ENCODE peak calls at places on chromosome 19, in ten cellular contexts. W is fibroblast of lung, N is mesendoderm, V is mammary epithelial cell, A is trophoblast cell, S is endothelial cell of umbilical vein, H is K562, Q is PC-3, B is HepG2, L is neural progenitor cell. K is an unnamed sample.

GRCh38 chr19:47707135-47707925 is 5.9 kb upstream of the EHD2 start:
- DNase-seq in W (peak; percentile 62), N (peak; percentile 87), V (peak; percentile 68), A (peak; percentile 94), S (peak; percentile 68), H (peak; percentile 74), Q (peak; percentile 88), B (peak; percentile 71), L (peak; percentile 88), K (peak; percentile 78)

GRCh38 chr19:46448601-46449000 is 19.9 kb upstream of the PNMA8C start:
- DNase-seq in W (no peak), N (no peak), V (no peak), A (no peak), S (no peak), H (no peak), Q (no peak), B (no peak), L (no peak), K (no peak)

GRCh38 chr19:10520652-10521318 is 3.5 kb upstream of the S1PR5 start:
- DNase-seq in W (no peak), N (no peak), V (peak; percentile 69), A (no peak), S (no peak), H (no peak), Q (peak; percentile 57), B (no peak), L (no peak), K (no peak)

GRCh38 chr19:45368737-45369340 is 1.5 kb downstream of the ERCC2 start:
- DNase-seq in W (no peak), N (peak; percentile 67), V (no peak), A (peak; percentile 5), S (no peak), H (peak; percentile 19), Q (peak; percentile 24), B (no peak), L (peak; percentile 26), K (no peak)

GRCh38 chr19:15464394-15465385 is at the start of gene RASAL3:
- DNase-seq in W (no peak), N (no peak), V (no peak), A (no peak), S (no peak), H (no peak), Q (no peak), B (no peak), L (no peak), K (peak; percentile 86)

GRCh38 chr19:2282062-2282861 is at the start of gene PEAK3:
- DNase-seq in W (peak; percentile 57), N (peak; percentile 81), V (no peak), A (peak; percentile 46), S (peak; percentile 12), H (peak; percentile 56), Q (no peak), B (no peak), L (peak; percentile 62), K (no peak)

GRCh38 chr19:1445185-1445931 is 4.6 kb upstream of the APC2 start:
- DNase-seq in W (no peak), N (peak; percentile 65), V (peak; percentile 49), A (peak; percentile 80), S (peak; percentile 52), H (peak; percentile 82), Q (peak; percentile 74), B (peak; percentile 37), L (peak; percentile 82), K (peak; percentile 80)

GRCh38 chr19:918481-919156 is 1.5 kb downstream of the KISS1R start:
- DNase-seq in W (no peak), N (no peak), V (no peak), A (no peak), S (no peak), H (no peak), Q (peak; percentile 19), B (no peak), L (peak; percentile 39), K (no peak)

GRCh38 chr19:34260771-34261173 is 6.4 kb downstream of the GARRE1 start:
- DNase-seq in W (peak; percentile 74), N (peak; percentile 62), V (no peak), A (peak; percentile 32), S (peak; percentile 30), H (no peak), Q (no peak), B (no peak), L (peak; percentile 36), K (no peak)

GRCh38 chr19:12995596-12996541 is 594 bp downstream of the NFIX start:
- DNase-seq in W (no peak), N (no peak), V (peak; percentile 47), A (no peak), S (peak; percentile 31), H (peak; percentile 92), Q (no peak), B (no peak), L (no peak), K (no peak)

GRCh38 chr19:43311706-43312105 is 41.8 kb upstream of the CD177 start:
- DNase-seq in W (no peak), N (no peak), V (no peak), A (peak; percentile 52), S (no peak), H (no peak), Q (no peak), B (no peak), L (no peak), K (no peak)

GRCh38 chr19:18340237-18340989 is at the start of gene PGPEP1:
- DNase-seq in W (peak; percentile 55), N (peak; percentile 80), V (no peak), A (peak; percentile 70), S (peak; percentile 65), H (peak; percentile 96), Q (peak; percentile 67), B (no peak), L (peak; percentile 89), K (peak; percentile 50)
- H3K9ac ChIP-seq in W (peak within 1 kb of the TSS; percentile 63), N (peak within 1 kb of the TSS; percentile 66), V (no peak within 1 kb of the TSS), A (peak within 1 kb of the TSS; percentile 4), S (peak within 1 kb of the TSS; percentile 0), H (peak within 1 kb of the TSS; percentile 91), Q (peak within 1 kb of the TSS; percentile 47), B (peak within 1 kb of the TSS; percentile 90), L (no peak within 1 kb of the TSS), K (peak within 1 kb of the TSS; percentile 47)

DNA sequence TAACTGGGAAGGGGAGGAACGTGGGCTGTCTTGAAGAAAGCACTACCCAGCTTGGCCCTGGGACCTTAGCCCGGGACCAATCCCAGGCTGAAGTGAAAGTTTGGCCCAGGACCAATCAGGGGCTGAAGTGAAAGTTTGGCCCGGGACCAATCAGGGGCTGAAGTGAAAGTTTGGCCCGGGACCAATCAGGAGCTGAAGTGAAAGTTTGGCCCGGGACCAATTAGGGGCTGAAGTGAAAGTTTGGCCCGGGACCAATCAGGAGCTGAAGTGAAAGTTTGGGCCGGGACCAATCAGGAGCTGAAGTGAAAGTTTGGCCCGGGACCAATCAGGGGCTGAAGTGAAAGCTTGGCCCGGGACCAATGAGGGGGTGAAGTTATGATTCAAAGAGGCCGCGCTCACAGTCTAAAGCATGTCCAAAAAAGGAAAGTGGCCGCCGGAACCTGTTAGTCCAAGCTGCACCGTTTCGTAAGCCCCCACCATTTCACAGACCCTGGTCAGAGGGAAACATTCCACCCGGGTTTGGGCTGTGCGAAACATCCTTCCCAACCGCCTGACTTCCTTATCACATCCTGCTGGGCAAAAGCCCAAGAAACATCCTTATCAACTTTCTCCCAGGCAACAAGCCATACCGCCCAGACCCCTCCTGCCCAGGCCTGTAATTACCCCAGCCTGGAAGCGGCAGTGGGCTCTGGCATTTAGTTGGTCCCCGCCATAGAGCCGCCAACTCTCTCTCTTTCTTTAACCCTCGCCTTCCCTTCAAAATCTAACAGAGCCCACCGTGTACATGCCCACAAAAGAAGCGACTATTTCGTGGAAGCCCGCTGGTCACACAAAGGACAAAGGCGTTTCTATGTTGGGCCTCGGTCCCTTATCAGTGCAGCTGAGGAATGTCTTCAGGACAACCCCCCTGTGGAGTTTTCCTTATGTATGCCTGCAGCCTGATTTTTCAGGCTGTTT is 1.1 kb downstream of the ZNF850 start:
- DNase-seq in W (peak; percentile 94), N (peak; percentile 95), V (peak; percentile 67), A (peak; percentile 93), S (peak; percentile 94), H (peak; percentile 53), Q (peak; percentile 11), B (peak; percentile 85), L (peak; percentile 71), K (peak; percentile 78)
- H3K9ac ChIP-seq in W (peak overlapping the region; percentile 42), N (peak overlapping the region; percentile 96), V (no peak overlapping the region), A (peak overlapping the region; percentile 80), S (peak overlapping the region; percentile 45), H (peak overlapping the region; percentile 97), Q (peak overlapping the region; percentile 74), B (peak overlapping the region; percentile 75), L (peak overlapping the region; percentile 87), K (peak overlapping the region; percentile 68)

GRCh38 chr19:36456831-36457230 is 32.5 kb downstream of the ZNF566 start:
- DNase-seq in W (no peak), N (no peak), V (no peak), A (no peak), S (no peak), H (no peak), Q (no peak), B (no peak), L (no peak), K (no peak)

DNA sequence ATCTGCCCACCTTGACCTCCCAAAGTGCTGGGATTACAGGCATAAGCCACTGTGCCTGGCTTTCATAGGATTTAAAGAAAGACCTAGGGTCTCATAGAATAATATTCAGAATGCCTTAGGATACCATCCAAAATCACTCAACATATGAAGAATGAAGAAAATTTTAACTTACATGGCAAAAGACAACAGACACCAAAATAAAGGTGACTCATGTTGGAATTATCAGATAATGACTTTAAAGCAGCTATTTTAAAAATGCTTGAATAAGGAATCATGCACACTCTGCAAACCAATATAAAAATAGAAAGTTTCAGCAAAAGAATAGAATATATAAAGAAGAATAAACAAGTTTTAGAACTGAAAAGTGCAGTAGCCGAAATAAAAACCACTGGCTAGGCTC is 29.3 kb downstream of the ZNF566 start:
- DNase-seq in W (peak; percentile 67), N (no peak), V (no peak), A (peak; percentile 54), S (no peak), H (no peak), Q (no peak), B (no peak), L (no peak), K (no peak)
- H3K9ac ChIP-seq in W (no peak overlapping the region), N (no peak overlapping the region), V (no peak overlapping the region), A (no peak overlapping the region), S (no peak overlapping the region), H (no peak overlapping the region), Q (no peak overlapping the region), B (no peak overlapping the region), L (no peak overlapping the region), K (no peak overlapping the region)

GRCh38 chr19:50205681-50206138 is 2.3 kb downstream of the MYH14 start:
- DNase-seq in W (no peak), N (no peak), V (no peak), A (no peak), S (no peak), H (no peak), Q (no peak), B (no peak), L (peak; percentile 9), K (no peak)

GRCh38 chr19:50206191-50206590 is 2.8 kb downstream of the MYH14 start:
- DNase-seq in W (no peak), N (no peak), V (no peak), A (no peak), S (no peak), H (no peak), Q (no peak), B (no peak), L (no peak), K (no peak)

GRCh38 chr19:50204811-50205675 is 1.6 kb downstream of the MYH14 start:
- DNase-seq in W (no peak), N (peak; percentile 88), V (no peak), A (peak; percentile 8), S (no peak), H (peak; percentile 81), Q (peak; percentile 85), B (peak; percentile 70), L (peak; percentile 93), K (no peak)

GRCh38 chr19:50209131-50209530 is 5.7 kb downstream of the MYH14 start:
- DNase-seq in W (no peak), N (no peak), V (no peak), A (no peak), S (no peak), H (no peak), Q (no peak), B (no peak), L (no peak), K (no peak)

GRCh38 chr19:50207730-50208129 is 4.3 kb downstream of the MYH14 start:
- DNase-seq in W (no peak), N (no peak), V (no peak), A (no peak), S (no peak), H (no peak), Q (no peak), B (no peak), L (no peak), K (no peak)
- H3K9ac ChIP-seq in W (no peak overlapping the region), N (no peak overlapping the region), V (no peak overlapping the region), A (no peak overlapping the region), S (no peak overlapping the region), H (no peak overlapping the region), Q (no peak overlapping the region), B (no peak overlapping the region), L (no peak overlapping the region), K (no peak overlapping the region)